ENCODE peak calls at places on chromosome 12, in eight cellular contexts. One of them, this sample, is unnamed.
A peak's percentile ranks its signal among the peaks of the same experiment; 100 is the strongest.

GRCh38 chr12:91178801-91179200 is 3.8 kb downstream of the DCN start:
- DNase-seq in PC-3: no peak
- DNase-seq in fibroblast of lung: no peak
- DNase-seq in IMR-90: no peak
- DNase-seq in astrocyte: peak; percentile 20
- DNase-seq in HCT116: no peak
- DNase-seq in SK-N-SH: no peak
- DNase-seq in H1: no peak
- DNase-seq in this sample: no peak

GRCh38 chr12:71562681-71563595 is 100.7 kb downstream of the ZFC3H1 start:
- DNase-seq in PC-3: no peak
- DNase-seq in fibroblast of lung: no peak
- DNase-seq in IMR-90: no peak
- DNase-seq in astrocyte: no peak
- DNase-seq in HCT116: no peak
- DNase-seq in SK-N-SH: peak; percentile 60
- DNase-seq in H1: no peak
- DNase-seq in this sample: no peak

GRCh38 chr12:105076913-105077312 is 7.3 kb downstream of the ALDH1L2 start:
- DNase-seq in PC-3: no peak
- DNase-seq in fibroblast of lung: no peak
- DNase-seq in IMR-90: no peak
- DNase-seq in astrocyte: no peak
- DNase-seq in HCT116: no peak
- DNase-seq in SK-N-SH: no peak
- DNase-seq in H1: no peak
- DNase-seq in this sample: no peak

GRCh38 chr12:16385779-16386646 is 38.6 kb downstream of the MGST1 start:
- DNase-seq in PC-3: peak; percentile 50
- DNase-seq in fibroblast of lung: peak; percentile 84
- DNase-seq in IMR-90: peak; percentile 70
- DNase-seq in astrocyte: peak; percentile 69
- DNase-seq in HCT116: no peak
- DNase-seq in SK-N-SH: peak; percentile 51
- DNase-seq in H1: no peak
- DNase-seq in this sample: no peak

GRCh38 chr12:51959211-51959610 is 7.7 kb downstream of the ACVR1B start:
- DNase-seq in PC-3: no peak
- DNase-seq in fibroblast of lung: peak; percentile 63
- DNase-seq in IMR-90: peak; percentile 41
- DNase-seq in astrocyte: no peak
- DNase-seq in HCT116: no peak
- DNase-seq in SK-N-SH: no peak
- DNase-seq in H1: no peak
- DNase-seq in this sample: no peak

GRCh38 chr12:42524716-42525115 is 64.8 kb downstream of the PRICKLE1 start:
- DNase-seq in PC-3: peak; percentile 53
- DNase-seq in fibroblast of lung: no peak
- DNase-seq in IMR-90: no peak
- DNase-seq in astrocyte: no peak
- DNase-seq in HCT116: no peak
- DNase-seq in SK-N-SH: no peak
- DNase-seq in H1: no peak
- DNase-seq in this sample: no peak

GRCh38 chr12:101698782-101699347 is 1.4 kb downstream of the CHPT1 start:
- DNase-seq in PC-3: peak; percentile 34
- DNase-seq in fibroblast of lung: peak; percentile 42
- DNase-seq in IMR-90: peak; percentile 12
- DNase-seq in astrocyte: peak; percentile 13
- DNase-seq in HCT116: no peak
- DNase-seq in SK-N-SH: peak; percentile 45
- DNase-seq in H1: no peak
- DNase-seq in this sample: no peak

GRCh38 chr12:56808954-56809353 is 45.8 kb downstream of the HSD17B6 start:
- DNase-seq in PC-3: peak; percentile 86
- DNase-seq in fibroblast of lung: peak; percentile 5
- DNase-seq in IMR-90: no peak
- DNase-seq in astrocyte: no peak
- DNase-seq in HCT116: no peak
- DNase-seq in SK-N-SH: no peak
- DNase-seq in H1: no peak
- DNase-seq in this sample: no peak

GRCh38 chr12:116855744-116856470 is 25.3 kb downstream of the HRK start:
- DNase-seq in PC-3: peak; percentile 69
- DNase-seq in fibroblast of lung: no peak
- DNase-seq in IMR-90: no peak
- DNase-seq in astrocyte: no peak
- DNase-seq in HCT116: no peak
- DNase-seq in SK-N-SH: no peak
- DNase-seq in H1: no peak
- DNase-seq in this sample: no peak

GRCh38 chr12:78636253-78636855 is 228.2 kb upstream of the SYT1 start:
- DNase-seq in PC-3: no peak
- DNase-seq in fibroblast of lung: peak; percentile 82
- DNase-seq in IMR-90: no peak
- DNase-seq in astrocyte: no peak
- DNase-seq in HCT116: no peak
- DNase-seq in SK-N-SH: no peak
- DNase-seq in H1: no peak
- DNase-seq in this sample: no peak

GRCh38 chr12:34126805-34127204 is 104.5 kb downstream of the ALG10 start:
- DNase-seq in PC-3: no peak
- DNase-seq in fibroblast of lung: no peak
- DNase-seq in IMR-90: no peak
- DNase-seq in astrocyte: no peak
- DNase-seq in HCT116: no peak
- DNase-seq in SK-N-SH: no peak
- DNase-seq in H1: no peak
- DNase-seq in this sample: no peak

GRCh38 chr12:106369624-106370346 is 12.2 kb downstream of the POLR3B start:
- DNase-seq in PC-3: peak; percentile 86
- DNase-seq in fibroblast of lung: peak; percentile 77
- DNase-seq in IMR-90: peak; percentile 88
- DNase-seq in astrocyte: peak; percentile 80
- DNase-seq in HCT116: no peak
- DNase-seq in SK-N-SH: no peak
- DNase-seq in H1: no peak
- DNase-seq in this sample: no peak

GRCh38 chr12:124919646-124920352 is 5.3 kb upstream of the UBC start:
- DNase-seq in PC-3: peak; percentile 71
- DNase-seq in fibroblast of lung: peak; percentile 33
- DNase-seq in IMR-90: peak; percentile 38
- DNase-seq in astrocyte: peak; percentile 66
- DNase-seq in HCT116: no peak
- DNase-seq in SK-N-SH: no peak
- DNase-seq in H1: no peak
- DNase-seq in this sample: no peak

GRCh38 chr12:68536885-68537284 is 73.8 kb upstream of the RAP1B start:
- DNase-seq in PC-3: no peak
- DNase-seq in fibroblast of lung: no peak
- DNase-seq in IMR-90: no peak
- DNase-seq in astrocyte: no peak
- DNase-seq in HCT116: no peak
- DNase-seq in SK-N-SH: no peak
- DNase-seq in H1: no peak
- DNase-seq in this sample: no peak

GRCh38 chr12:8032242-8033152 is at the start of gene FOXJ2:
- DNase-seq in PC-3: peak; percentile 69
- DNase-seq in fibroblast of lung: peak; percentile 67
- DNase-seq in IMR-90: peak; percentile 58
- DNase-seq in astrocyte: peak; percentile 43
- DNase-seq in HCT116: no peak
- DNase-seq in SK-N-SH: peak; percentile 91
- DNase-seq in H1: no peak
- DNase-seq in this sample: no peak

GRCh38 chr12:52308807-52309425 is 12.3 kb downstream of the KRT83 start:
- DNase-seq in PC-3: no peak
- DNase-seq in fibroblast of lung: no peak
- DNase-seq in IMR-90: no peak
- DNase-seq in astrocyte: no peak
- DNase-seq in HCT116: no peak
- DNase-seq in SK-N-SH: peak; percentile 44
- DNase-seq in H1: no peak
- DNase-seq in this sample: no peak

GRCh38 chr12:6936642-6937480 is 6.8 kb upstream of the RNU7-1 start:
- DNase-seq in PC-3: no peak
- DNase-seq in fibroblast of lung: no peak
- DNase-seq in IMR-90: no peak
- DNase-seq in astrocyte: no peak
- DNase-seq in HCT116: no peak
- DNase-seq in SK-N-SH: peak; percentile 51
- DNase-seq in H1: no peak
- DNase-seq in this sample: no peak

GRCh38 chr12:27762757-27763156 is 17.3 kb upstream of the KLHL42 start:
- DNase-seq in PC-3: no peak
- DNase-seq in fibroblast of lung: no peak
- DNase-seq in IMR-90: no peak
- DNase-seq in astrocyte: no peak
- DNase-seq in HCT116: no peak
- DNase-seq in SK-N-SH: no peak
- DNase-seq in H1: no peak
- DNase-seq in this sample: no peak

GRCh38 chr12:49533331-49533730 is 5.5 kb upstream of the KCNH3 start:
- DNase-seq in PC-3: no peak
- DNase-seq in fibroblast of lung: no peak
- DNase-seq in IMR-90: no peak
- DNase-seq in astrocyte: no peak
- DNase-seq in HCT116: no peak
- DNase-seq in SK-N-SH: no peak
- DNase-seq in H1: no peak
- DNase-seq in this sample: no peak

GRCh38 chr12:59080101-59080500 is 159.8 kb upstream of the LRIG3 start:
- DNase-seq in PC-3: no peak
- DNase-seq in fibroblast of lung: no peak
- DNase-seq in IMR-90: no peak
- DNase-seq in astrocyte: no peak
- DNase-seq in HCT116: no peak
- DNase-seq in SK-N-SH: no peak
- DNase-seq in H1: no peak
- DNase-seq in this sample: no peak

GRCh38 chr12:63103489-63104131 is 47.4 kb downstream of the AVPR1A start:
- DNase-seq in PC-3: peak; percentile 65
- DNase-seq in fibroblast of lung: peak; percentile 31
- DNase-seq in IMR-90: peak; percentile 23
- DNase-seq in astrocyte: no peak
- DNase-seq in HCT116: peak; percentile 16
- DNase-seq in SK-N-SH: peak; percentile 8
- DNase-seq in H1: no peak
- DNase-seq in this sample: no peak

GRCh38 chr12:68611094-68611818 is 557 bp downstream of the RAP1B start:
- DNase-seq in PC-3: peak; percentile 45
- DNase-seq in fibroblast of lung: peak; percentile 78
- DNase-seq in IMR-90: peak; percentile 60
- DNase-seq in astrocyte: peak; percentile 59
- DNase-seq in HCT116: no peak
- DNase-seq in SK-N-SH: peak; percentile 82
- DNase-seq in H1: no peak
- DNase-seq in this sample: no peak

GRCh38 chr12:110880651-110881050 is 33.9 kb downstream of the CCDC63 start:
- DNase-seq in PC-3: no peak
- DNase-seq in fibroblast of lung: no peak
- DNase-seq in IMR-90: no peak
- DNase-seq in astrocyte: no peak
- DNase-seq in HCT116: no peak
- DNase-seq in SK-N-SH: no peak
- DNase-seq in H1: no peak
- DNase-seq in this sample: no peak

GRCh38 chr12:5262885-5263284 is 169.0 kb upstream of the NTF3 start:
- DNase-seq in PC-3: no peak
- DNase-seq in fibroblast of lung: no peak
- DNase-seq in IMR-90: peak; percentile 13
- DNase-seq in astrocyte: peak; percentile 52
- DNase-seq in HCT116: no peak
- DNase-seq in SK-N-SH: no peak
- DNase-seq in H1: no peak
- DNase-seq in this sample: no peak

GRCh38 chr12:52971701-52972329 is 22.9 kb downstream of the KRT18 start:
- DNase-seq in PC-3: peak; percentile 83
- DNase-seq in fibroblast of lung: peak; percentile 44
- DNase-seq in IMR-90: peak; percentile 75
- DNase-seq in astrocyte: peak; percentile 47
- DNase-seq in HCT116: no peak
- DNase-seq in SK-N-SH: no peak
- DNase-seq in H1: no peak
- DNase-seq in this sample: no peak

GRCh38 chr12:54591001-54591591 is 2.6 kb upstream of the PPP1R1A start:
- DNase-seq in PC-3: no peak
- DNase-seq in fibroblast of lung: peak; percentile 17
- DNase-seq in IMR-90: peak; percentile 10
- DNase-seq in astrocyte: no peak
- DNase-seq in HCT116: no peak
- DNase-seq in SK-N-SH: no peak
- DNase-seq in H1: no peak
- DNase-seq in this sample: no peak
- H3K27ac ChIP-seq in PC-3: no peak overlapping the region
- H3K27ac ChIP-seq in fibroblast of lung: no peak overlapping the region
- H3K27ac ChIP-seq in IMR-90: no peak overlapping the region
- H3K27ac ChIP-seq in astrocyte: no peak overlapping the region
- H3K27ac ChIP-seq in HCT116: no peak overlapping the region
- H3K27ac ChIP-seq in SK-N-SH: no peak overlapping the region
- H3K27ac ChIP-seq in H1: no peak overlapping the region
- H3K27ac ChIP-seq in this sample: no peak overlapping the region

GRCh38 chr12:109831365-109831764 is 1.8 kb downstream of the TRPV4 start:
- DNase-seq in PC-3: no peak
- DNase-seq in fibroblast of lung: no peak
- DNase-seq in IMR-90: no peak
- DNase-seq in astrocyte: no peak
- DNase-seq in HCT116: no peak
- DNase-seq in SK-N-SH: no peak
- DNase-seq in H1: no peak
- DNase-seq in this sample: no peak
- H3K4me2 ChIP-seq in PC-3: no peak overlapping the region
- H3K4me2 ChIP-seq in fibroblast of lung: no peak overlapping the region
- H3K4me2 ChIP-seq in IMR-90: no peak overlapping the region
- H3K4me2 ChIP-seq in astrocyte: no peak overlapping the region
- H3K4me2 ChIP-seq in HCT116: no peak overlapping the region
- H3K4me2 ChIP-seq in SK-N-SH: no peak overlapping the region
- H3K4me2 ChIP-seq in H1: no peak overlapping the region
- H3K4me2 ChIP-seq in this sample: no peak overlapping the region

DNA sequence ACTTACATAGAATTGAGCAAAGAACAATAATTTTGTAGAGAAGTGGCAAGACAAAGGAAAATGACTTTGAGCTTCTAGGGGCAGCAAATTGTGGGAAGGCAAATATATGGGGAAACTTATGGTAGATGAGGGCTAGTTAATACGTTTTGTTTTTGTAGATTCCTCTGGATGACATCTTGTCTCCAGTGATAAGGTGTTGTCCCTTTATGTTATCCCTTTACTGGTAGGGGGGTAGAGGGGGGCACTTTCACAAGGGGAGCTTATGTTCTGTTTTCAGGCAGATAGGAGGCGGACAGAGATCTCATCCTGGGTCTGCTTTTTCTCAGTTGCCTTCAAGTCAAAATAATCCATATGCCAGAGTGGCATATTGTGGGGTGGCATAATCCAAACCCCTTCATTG is 106.5 kb upstream of the AMIGO2 start:
- DNase-seq in PC-3: no peak
- DNase-seq in fibroblast of lung: no peak
- DNase-seq in IMR-90: no peak
- DNase-seq in astrocyte: no peak
- DNase-seq in HCT116: no peak
- DNase-seq in SK-N-SH: no peak
- DNase-seq in H1: no peak
- DNase-seq in this sample: no peak
- H2AFZ ChIP-seq in PC-3: no peak overlapping the region
- H2AFZ ChIP-seq in fibroblast of lung: no peak overlapping the region
- H2AFZ ChIP-seq in IMR-90: no peak overlapping the region
- H2AFZ ChIP-seq in astrocyte: no peak overlapping the region
- H2AFZ ChIP-seq in HCT116: no peak overlapping the region
- H2AFZ ChIP-seq in SK-N-SH: no peak overlapping the region
- H2AFZ ChIP-seq in H1: no peak overlapping the region
- H2AFZ ChIP-seq in this sample: no peak overlapping the region

GRCh38 chr12:128810182-128811127 is 13.3 kb downstream of the SLC15A4 start:
- DNase-seq in PC-3: no peak
- DNase-seq in fibroblast of lung: no peak
- DNase-seq in IMR-90: no peak
- DNase-seq in astrocyte: no peak
- DNase-seq in HCT116: no peak
- DNase-seq in SK-N-SH: peak; percentile 42
- DNase-seq in H1: no peak
- DNase-seq in this sample: no peak
- H3K27ac ChIP-seq in PC-3: no peak overlapping the region
- H3K27ac ChIP-seq in fibroblast of lung: peak overlapping the region; percentile 51
- H3K27ac ChIP-seq in IMR-90: no peak overlapping the region
- H3K27ac ChIP-seq in astrocyte: no peak overlapping the region
- H3K27ac ChIP-seq in HCT116: no peak overlapping the region
- H3K27ac ChIP-seq in SK-N-SH: no peak overlapping the region
- H3K27ac ChIP-seq in H1: no peak overlapping the region
- H3K27ac ChIP-seq in this sample: no peak overlapping the region

This sample was measured in keratinocyte.